ENCODE peak calls at places on chromosome 2, in nine cellular contexts. One of them, this sample, is unnamed.

GRCh38 chr2:233033672-233034071 is 1.2 kb downstream of the NEU2 start:
- DNase-seq in stimulated activated CD4-positive, alpha-beta T cell treated with anti-CD3 and anti-CD28 coated beads, Interleukin-2, amount 100 ng/mL, for 48 hours: no peak
- DNase-seq in activated T-helper 1 cell treated with Interleukin-2 at 50 U/mL for 16 hours: no peak
- DNase-seq in NCI-H1092 treated with DMSO at 0.1 percent for 48 hours: no peak
- DNase-seq in natural killer cell: no peak
- DNase-seq in Kasumi-1: no peak
- DNase-seq in epithelial cell of esophagus: peak
- DNase-seq in ELF-1: no peak
- DNase-seq in ureter: no peak
- DNase-seq in this sample: no peak

GRCh38 chr2:239735131-239735828 is 289.9 kb downstream of the NDUFA10 start:
- DNase-seq in stimulated activated CD4-positive, alpha-beta T cell treated with anti-CD3 and anti-CD28 coated beads, Interleukin-2, amount 100 ng/mL, for 48 hours: no peak
- DNase-seq in activated T-helper 1 cell treated with Interleukin-2 at 50 U/mL for 16 hours: no peak
- DNase-seq in NCI-H1092 treated with DMSO at 0.1 percent for 48 hours: peak
- DNase-seq in natural killer cell: no peak
- DNase-seq in Kasumi-1: no peak
- DNase-seq in epithelial cell of esophagus: no peak
- DNase-seq in ELF-1: peak
- DNase-seq in ureter: no peak
- DNase-seq in this sample: peak

GRCh38 chr2:156901373-156902031 is 356.0 kb upstream of the GALNT5 start:
- DNase-seq in stimulated activated CD4-positive, alpha-beta T cell treated with anti-CD3 and anti-CD28 coated beads, Interleukin-2, amount 100 ng/mL, for 48 hours: no peak
- DNase-seq in activated T-helper 1 cell treated with Interleukin-2 at 50 U/mL for 16 hours: no peak
- DNase-seq in NCI-H1092 treated with DMSO at 0.1 percent for 48 hours: no peak
- DNase-seq in natural killer cell: no peak
- DNase-seq in Kasumi-1: no peak
- DNase-seq in epithelial cell of esophagus: peak
- DNase-seq in ELF-1: peak
- DNase-seq in ureter: no peak
- DNase-seq in this sample: no peak

GRCh38 chr2:219629976-219630695 is 2.7 kb downstream of the SLC4A3 start:
- DNase-seq in stimulated activated CD4-positive, alpha-beta T cell treated with anti-CD3 and anti-CD28 coated beads, Interleukin-2, amount 100 ng/mL, for 48 hours: no peak
- DNase-seq in activated T-helper 1 cell treated with Interleukin-2 at 50 U/mL for 16 hours: no peak
- DNase-seq in NCI-H1092 treated with DMSO at 0.1 percent for 48 hours: no peak
- DNase-seq in natural killer cell: no peak
- DNase-seq in Kasumi-1: no peak
- DNase-seq in epithelial cell of esophagus: no peak
- DNase-seq in ELF-1: no peak
- DNase-seq in ureter: no peak
- DNase-seq in this sample: no peak

GRCh38 chr2:172456002-172456401 is 28.6 kb downstream of the ITGA6 start:
- DNase-seq in stimulated activated CD4-positive, alpha-beta T cell treated with anti-CD3 and anti-CD28 coated beads, Interleukin-2, amount 100 ng/mL, for 48 hours: no peak
- DNase-seq in activated T-helper 1 cell treated with Interleukin-2 at 50 U/mL for 16 hours: no peak
- DNase-seq in NCI-H1092 treated with DMSO at 0.1 percent for 48 hours: no peak
- DNase-seq in natural killer cell: no peak
- DNase-seq in Kasumi-1: no peak
- DNase-seq in epithelial cell of esophagus: no peak
- DNase-seq in ELF-1: peak
- DNase-seq in ureter: no peak
- DNase-seq in this sample: no peak

GRCh38 chr2:178109813-178110212 is 2.4 kb upstream of the RBM45 start:
- DNase-seq in stimulated activated CD4-positive, alpha-beta T cell treated with anti-CD3 and anti-CD28 coated beads, Interleukin-2, amount 100 ng/mL, for 48 hours: no peak
- DNase-seq in activated T-helper 1 cell treated with Interleukin-2 at 50 U/mL for 16 hours: no peak
- DNase-seq in NCI-H1092 treated with DMSO at 0.1 percent for 48 hours: peak
- DNase-seq in natural killer cell: no peak
- DNase-seq in Kasumi-1: peak
- DNase-seq in epithelial cell of esophagus: peak
- DNase-seq in ELF-1: no peak
- DNase-seq in ureter: no peak
- DNase-seq in this sample: peak

GRCh38 chr2:186605041-186605440 is 15.2 kb downstream of the ITGAV start:
- DNase-seq in stimulated activated CD4-positive, alpha-beta T cell treated with anti-CD3 and anti-CD28 coated beads, Interleukin-2, amount 100 ng/mL, for 48 hours: no peak
- DNase-seq in activated T-helper 1 cell treated with Interleukin-2 at 50 U/mL for 16 hours: no peak
- DNase-seq in NCI-H1092 treated with DMSO at 0.1 percent for 48 hours: no peak
- DNase-seq in natural killer cell: no peak
- DNase-seq in Kasumi-1: no peak
- DNase-seq in epithelial cell of esophagus: no peak
- DNase-seq in ELF-1: peak
- DNase-seq in ureter: no peak
- DNase-seq in this sample: no peak

GRCh38 chr2:102187191-102188150 is 648 bp downstream of the IL1RL2 start:
- DNase-seq in stimulated activated CD4-positive, alpha-beta T cell treated with anti-CD3 and anti-CD28 coated beads, Interleukin-2, amount 100 ng/mL, for 48 hours: peak
- DNase-seq in activated T-helper 1 cell treated with Interleukin-2 at 50 U/mL for 16 hours: peak
- DNase-seq in NCI-H1092 treated with DMSO at 0.1 percent for 48 hours: no peak
- DNase-seq in natural killer cell: peak
- DNase-seq in Kasumi-1: no peak
- DNase-seq in epithelial cell of esophagus: peak
- DNase-seq in ELF-1: peak
- DNase-seq in ureter: no peak
- DNase-seq in this sample: no peak

GRCh38 chr2:239746847-239747246 is 278.3 kb downstream of the NDUFA10 start:
- DNase-seq in stimulated activated CD4-positive, alpha-beta T cell treated with anti-CD3 and anti-CD28 coated beads, Interleukin-2, amount 100 ng/mL, for 48 hours: no peak
- DNase-seq in activated T-helper 1 cell treated with Interleukin-2 at 50 U/mL for 16 hours: no peak
- DNase-seq in NCI-H1092 treated with DMSO at 0.1 percent for 48 hours: no peak
- DNase-seq in natural killer cell: no peak
- DNase-seq in Kasumi-1: no peak
- DNase-seq in epithelial cell of esophagus: no peak
- DNase-seq in ELF-1: no peak
- DNase-seq in ureter: no peak
- DNase-seq in this sample: no peak

GRCh38 chr2:115529627-115530026 is 1087.2 kb downstream of the DPP10 start:
- DNase-seq in stimulated activated CD4-positive, alpha-beta T cell treated with anti-CD3 and anti-CD28 coated beads, Interleukin-2, amount 100 ng/mL, for 48 hours: no peak
- DNase-seq in activated T-helper 1 cell treated with Interleukin-2 at 50 U/mL for 16 hours: no peak
- DNase-seq in NCI-H1092 treated with DMSO at 0.1 percent for 48 hours: no peak
- DNase-seq in natural killer cell: no peak
- DNase-seq in Kasumi-1: no peak
- DNase-seq in epithelial cell of esophagus: no peak
- DNase-seq in ELF-1: no peak
- DNase-seq in ureter: no peak
- DNase-seq in this sample: no peak

GRCh38 chr2:45890819-45891218 is 239.3 kb downstream of the PRKCE start:
- DNase-seq in stimulated activated CD4-positive, alpha-beta T cell treated with anti-CD3 and anti-CD28 coated beads, Interleukin-2, amount 100 ng/mL, for 48 hours: no peak
- DNase-seq in activated T-helper 1 cell treated with Interleukin-2 at 50 U/mL for 16 hours: no peak
- DNase-seq in NCI-H1092 treated with DMSO at 0.1 percent for 48 hours: no peak
- DNase-seq in natural killer cell: no peak
- DNase-seq in Kasumi-1: no peak
- DNase-seq in epithelial cell of esophagus: no peak
- DNase-seq in ELF-1: no peak
- DNase-seq in ureter: no peak
- DNase-seq in this sample: peak

GRCh38 chr2:32833709-32834108 is 113.0 kb upstream of the LTBP1 start:
- DNase-seq in stimulated activated CD4-positive, alpha-beta T cell treated with anti-CD3 and anti-CD28 coated beads, Interleukin-2, amount 100 ng/mL, for 48 hours: no peak
- DNase-seq in activated T-helper 1 cell treated with Interleukin-2 at 50 U/mL for 16 hours: no peak
- DNase-seq in NCI-H1092 treated with DMSO at 0.1 percent for 48 hours: no peak
- DNase-seq in natural killer cell: no peak
- DNase-seq in Kasumi-1: no peak
- DNase-seq in epithelial cell of esophagus: no peak
- DNase-seq in ELF-1: no peak
- DNase-seq in ureter: no peak
- DNase-seq in this sample: no peak

GRCh38 chr2:215771241-215771640 is 242.1 kb downstream of the MREG start:
- DNase-seq in stimulated activated CD4-positive, alpha-beta T cell treated with anti-CD3 and anti-CD28 coated beads, Interleukin-2, amount 100 ng/mL, for 48 hours: no peak
- DNase-seq in activated T-helper 1 cell treated with Interleukin-2 at 50 U/mL for 16 hours: no peak
- DNase-seq in NCI-H1092 treated with DMSO at 0.1 percent for 48 hours: no peak
- DNase-seq in natural killer cell: no peak
- DNase-seq in Kasumi-1: no peak
- DNase-seq in epithelial cell of esophagus: no peak
- DNase-seq in ELF-1: no peak
- DNase-seq in ureter: no peak
- DNase-seq in this sample: no peak

GRCh38 chr2:223537669-223538601 is 64.2 kb downstream of the SCG2 start:
- DNase-seq in stimulated activated CD4-positive, alpha-beta T cell treated with anti-CD3 and anti-CD28 coated beads, Interleukin-2, amount 100 ng/mL, for 48 hours: no peak
- DNase-seq in activated T-helper 1 cell treated with Interleukin-2 at 50 U/mL for 16 hours: no peak
- DNase-seq in NCI-H1092 treated with DMSO at 0.1 percent for 48 hours: peak
- DNase-seq in natural killer cell: no peak
- DNase-seq in Kasumi-1: no peak
- DNase-seq in epithelial cell of esophagus: peak
- DNase-seq in ELF-1: no peak
- DNase-seq in ureter: no peak
- DNase-seq in this sample: no peak

GRCh38 chr2:197322729-197323720 is 12.4 kb upstream of the ANKRD44 start:
- DNase-seq in stimulated activated CD4-positive, alpha-beta T cell treated with anti-CD3 and anti-CD28 coated beads, Interleukin-2, amount 100 ng/mL, for 48 hours: no peak
- DNase-seq in activated T-helper 1 cell treated with Interleukin-2 at 50 U/mL for 16 hours: no peak
- DNase-seq in NCI-H1092 treated with DMSO at 0.1 percent for 48 hours: no peak
- DNase-seq in natural killer cell: no peak
- DNase-seq in Kasumi-1: no peak
- DNase-seq in epithelial cell of esophagus: no peak
- DNase-seq in ELF-1: peak
- DNase-seq in ureter: no peak
- DNase-seq in this sample: no peak

GRCh38 chr2:30252723-30253688 is 21.7 kb downstream of the LBH start:
- DNase-seq in stimulated activated CD4-positive, alpha-beta T cell treated with anti-CD3 and anti-CD28 coated beads, Interleukin-2, amount 100 ng/mL, for 48 hours: no peak
- DNase-seq in activated T-helper 1 cell treated with Interleukin-2 at 50 U/mL for 16 hours: no peak
- DNase-seq in NCI-H1092 treated with DMSO at 0.1 percent for 48 hours: no peak
- DNase-seq in natural killer cell: peak
- DNase-seq in Kasumi-1: no peak
- DNase-seq in epithelial cell of esophagus: peak
- DNase-seq in ELF-1: no peak
- DNase-seq in ureter: peak
- DNase-seq in this sample: peak

GRCh38 chr2:221494556-221494955 is 77.5 kb downstream of the EPHA4 start:
- DNase-seq in stimulated activated CD4-positive, alpha-beta T cell treated with anti-CD3 and anti-CD28 coated beads, Interleukin-2, amount 100 ng/mL, for 48 hours: no peak
- DNase-seq in activated T-helper 1 cell treated with Interleukin-2 at 50 U/mL for 16 hours: no peak
- DNase-seq in NCI-H1092 treated with DMSO at 0.1 percent for 48 hours: no peak
- DNase-seq in natural killer cell: no peak
- DNase-seq in Kasumi-1: no peak
- DNase-seq in epithelial cell of esophagus: peak
- DNase-seq in ELF-1: peak
- DNase-seq in ureter: no peak
- DNase-seq in this sample: no peak

GRCh38 chr2:236054661-236055060 is 113.5 kb downstream of the GBX2 start:
- DNase-seq in stimulated activated CD4-positive, alpha-beta T cell treated with anti-CD3 and anti-CD28 coated beads, Interleukin-2, amount 100 ng/mL, for 48 hours: no peak
- DNase-seq in activated T-helper 1 cell treated with Interleukin-2 at 50 U/mL for 16 hours: no peak
- DNase-seq in NCI-H1092 treated with DMSO at 0.1 percent for 48 hours: no peak
- DNase-seq in natural killer cell: no peak
- DNase-seq in Kasumi-1: no peak
- DNase-seq in epithelial cell of esophagus: no peak
- DNase-seq in ELF-1: no peak
- DNase-seq in ureter: no peak
- DNase-seq in this sample: peak

GRCh38 chr2:106572541-106573148 is 85.5 kb downstream of the CD8B2 start:
- DNase-seq in stimulated activated CD4-positive, alpha-beta T cell treated with anti-CD3 and anti-CD28 coated beads, Interleukin-2, amount 100 ng/mL, for 48 hours: peak
- DNase-seq in activated T-helper 1 cell treated with Interleukin-2 at 50 U/mL for 16 hours: no peak
- DNase-seq in NCI-H1092 treated with DMSO at 0.1 percent for 48 hours: no peak
- DNase-seq in natural killer cell: no peak
- DNase-seq in Kasumi-1: peak
- DNase-seq in epithelial cell of esophagus: peak
- DNase-seq in ELF-1: peak
- DNase-seq in ureter: no peak
- DNase-seq in this sample: peak

GRCh38 chr2:37928377-37928776 is 3.3 kb downstream of the RMDN2 start:
- DNase-seq in stimulated activated CD4-positive, alpha-beta T cell treated with anti-CD3 and anti-CD28 coated beads, Interleukin-2, amount 100 ng/mL, for 48 hours: no peak
- DNase-seq in activated T-helper 1 cell treated with Interleukin-2 at 50 U/mL for 16 hours: no peak
- DNase-seq in NCI-H1092 treated with DMSO at 0.1 percent for 48 hours: no peak
- DNase-seq in natural killer cell: no peak
- DNase-seq in Kasumi-1: no peak
- DNase-seq in epithelial cell of esophagus: no peak
- DNase-seq in ELF-1: no peak
- DNase-seq in ureter: no peak
- DNase-seq in this sample: no peak

GRCh38 chr2:168593713-168594112 is 137.6 kb downstream of the CERS6 start:
- DNase-seq in stimulated activated CD4-positive, alpha-beta T cell treated with anti-CD3 and anti-CD28 coated beads, Interleukin-2, amount 100 ng/mL, for 48 hours: no peak
- DNase-seq in activated T-helper 1 cell treated with Interleukin-2 at 50 U/mL for 16 hours: no peak
- DNase-seq in NCI-H1092 treated with DMSO at 0.1 percent for 48 hours: no peak
- DNase-seq in natural killer cell: no peak
- DNase-seq in Kasumi-1: no peak
- DNase-seq in epithelial cell of esophagus: no peak
- DNase-seq in ELF-1: no peak
- DNase-seq in ureter: no peak
- DNase-seq in this sample: no peak

This sample was measured in NCI-H82.